ENCODE peak calls at places on chromosomes 6 and 20, in six cellular contexts. S, P, B, H, R and C are unnamed samples.
A peak's percentile ranks its signal among the peaks of the same experiment; 100 is the strongest.

GRCh38 chr6:447381-448165 is 56.0 kb downstream of the IRF4 start:
- DNase-seq in S (no peak), P (no peak), B (no peak), H (no peak), R (no peak), C (no peak)

GRCh38 chr20:46253391-46253790 is 54.9 kb downstream of the CDH22 start:
- DNase-seq in S (no peak), P (no peak), B (no peak), H (no peak), R (no peak), C (no peak)

GRCh38 chr6:150143521-150144293 is 863 bp downstream of the PPP1R14C start:
- DNase-seq in S (no peak), P (no peak), B (no peak), H (no peak), R (peak; percentile 43), C (no peak)

GRCh38 chr20:31910071-31910803 is 39.8 kb downstream of the TTLL9 start:
- DNase-seq in S (no peak), P (no peak), B (no peak), H (no peak), R (no peak), C (no peak)

GRCh38 chr6:27616313-27617045 is 143.6 kb upstream of the ZNF184 start:
- DNase-seq in S (no peak), P (no peak), B (no peak), H (no peak), R (no peak), C (no peak)

GRCh38 chr6:112100561-112100960 is 13.2 kb downstream of the FAM229B start:
- DNase-seq in S (no peak), P (no peak), B (no peak), H (no peak), R (no peak), C (no peak)

GRCh38 chr6:15689586-15690450 is 27.0 kb upstream of the DTNBP1 start:
- DNase-seq in S (peak; percentile 27), P (no peak), B (no peak), H (no peak), R (no peak), C (no peak)

GRCh38 chr6:148462203-148462602 is 119.6 kb downstream of the SASH1 start:
- DNase-seq in S (peak; percentile 44), P (no peak), B (no peak), H (no peak), R (no peak), C (no peak)

GRCh38 chr6:46528956-46529750 is 37.9 kb upstream of the RCAN2 start:
- DNase-seq in S (peak; percentile 41), P (no peak), B (no peak), H (no peak), R (no peak), C (no peak)

GRCh38 chr20:43506238-43506637 is 1.3 kb upstream of the L3MBTL1 start:
- DNase-seq in S (no peak), P (no peak), B (no peak), H (no peak), R (no peak), C (no peak)

GRCh38 chr6:56399672-56400263 is 152.4 kb upstream of the COL21A1 start:
- DNase-seq in S (no peak), P (no peak), B (no peak), H (no peak), R (no peak), C (peak; percentile 53)

GRCh38 chr6:30790734-30791383 is 46.5 kb upstream of the IER3 start:
- DNase-seq in S (no peak), P (no peak), B (no peak), H (no peak), R (no peak), C (no peak)

GRCh38 chr20:33474097-33474846 is 15.6 kb upstream of the CBFA2T2 start:
- DNase-seq in S (peak; percentile 5), P (no peak), B (no peak), H (no peak), R (no peak), C (no peak)

GRCh38 chr6:43120938-43121913 is 45.1 kb downstream of the PTK7 start:
- DNase-seq in S (peak; percentile 97), P (no peak), B (peak; percentile 94), H (peak; percentile 56), R (peak; percentile 53), C (peak; percentile 98)

GRCh38 chr20:50111120-50111828 is 1.7 kb downstream of the UBE2V1 start:
- DNase-seq in S (peak; percentile 62), P (no peak), B (peak; percentile 65), H (no peak), R (no peak), C (no peak)

GRCh38 chr6:113414511-113414910 is 442.6 kb upstream of the MARCKS start:
- DNase-seq in S (peak; percentile 78), P (no peak), B (peak; percentile 65), H (no peak), R (no peak), C (no peak)

GRCh38 chr6:166877906-166878305 is 78.4 kb downstream of the RNASET2 start:
- DNase-seq in S (no peak), P (no peak), B (no peak), H (no peak), R (no peak), C (peak; percentile 67)

GRCh38 chr6:38436726-38437465 is 202.8 kb downstream of the BTBD9 start:
- DNase-seq in S (peak; percentile 63), P (no peak), B (no peak), H (no peak), R (no peak), C (no peak)

GRCh38 chr6:79694623-79695311 is 63.6 kb downstream of the SH3BGRL2 start:
- DNase-seq in S (no peak), P (no peak), B (no peak), H (no peak), R (no peak), C (no peak)
- TF ChIP-seq CTCF in S (peak; percentile 41), P (no peak), B (no peak), H (no peak), R (no peak), C (no peak)

GRCh38 chr20:53827292-53827995 is 233.8 kb upstream of the ZNF217 start:
- DNase-seq in S (no peak), P (no peak), B (no peak), H (no peak), R (no peak), C (no peak)

GRCh38 chr20:53829086-53829703 is 235.6 kb upstream of the ZNF217 start:
- DNase-seq in S (peak; percentile 97), P (no peak), B (no peak), H (no peak), R (no peak), C (peak; percentile 93)

GRCh38 chr20:53829706-53830521 is 236.3 kb upstream of the ZNF217 start:
- DNase-seq in S (peak; percentile 71), P (no peak), B (no peak), H (no peak), R (no peak), C (no peak)

GRCh38 chr20:53827996-53828672 is 234.5 kb upstream of the ZNF217 start:
- DNase-seq in S (peak; percentile 100), P (no peak), B (no peak), H (no peak), R (no peak), C (peak; percentile 95)

GRCh38 chr20:53828673-53829085 is 235.0 kb upstream of the ZNF217 start:
- DNase-seq in S (peak; percentile 95), P (no peak), B (peak; percentile 75), H (no peak), R (no peak), C (peak; percentile 57)
- TF ChIP-seq CTCF in S (peak; percentile 44), P (no peak), B (no peak), H (no peak), R (no peak), C (peak; percentile 3)

GRCh38 chr20:57433658-57434389 is 42.6 kb downstream of the RBM38 start:
- DNase-seq in S (no peak), P (no peak), B (no peak), H (no peak), R (peak; percentile 43), C (no peak)

GRCh38 chr20:57435498-57436222 is 44.5 kb downstream of the RBM38 start:
- DNase-seq in S (peak; percentile 29), P (no peak), B (peak; percentile 84), H (no peak), R (peak; percentile 62), C (peak; percentile 59)

GRCh38 chr20:57432874-57433491 is 41.8 kb downstream of the RBM38 start:
- DNase-seq in S (no peak), P (peak; percentile 53), B (peak; percentile 77), H (no peak), R (peak; percentile 65), C (no peak)

GRCh38 chr20:57435105-57435497 is 43.9 kb downstream of the RBM38 start:
- DNase-seq in S (peak; percentile 12), P (no peak), B (no peak), H (no peak), R (no peak), C (no peak)

DNA sequence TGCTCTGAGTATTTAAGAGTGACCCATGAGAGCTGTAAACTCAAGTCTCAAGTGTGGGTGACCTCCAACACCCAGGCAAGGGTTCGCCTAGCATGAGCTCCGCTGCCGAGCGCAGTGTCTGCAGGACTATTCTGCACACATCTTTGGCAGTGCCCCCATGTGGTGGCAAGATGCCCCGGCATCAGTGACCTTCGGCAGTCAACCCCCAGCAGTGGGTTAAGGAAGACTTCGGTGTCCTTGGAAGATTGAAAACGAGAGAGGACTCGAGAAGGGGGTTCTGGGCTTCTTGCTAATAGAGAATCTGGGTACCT is 43.1 kb downstream of the RBM38 start:
- DNase-seq in S (no peak), P (no peak), B (no peak), H (no peak), R (peak; percentile 41), C (no peak)
- TF ChIP-seq CTCF in S (no peak), P (no peak), B (peak; percentile 6), H (no peak), R (no peak), C (peak; percentile 22)

GRCh38 chr20:1561350-1561749 is 3.8 kb upstream of the SIRPD start:
- DNase-seq in S (no peak), P (no peak), B (no peak), H (no peak), R (no peak), C (no peak)

GRCh38 chr20:1557605-1558004 is at the start of gene SIRPD:
- DNase-seq in S (no peak), P (no peak), B (no peak), H (no peak), R (no peak), C (no peak)

DNA sequence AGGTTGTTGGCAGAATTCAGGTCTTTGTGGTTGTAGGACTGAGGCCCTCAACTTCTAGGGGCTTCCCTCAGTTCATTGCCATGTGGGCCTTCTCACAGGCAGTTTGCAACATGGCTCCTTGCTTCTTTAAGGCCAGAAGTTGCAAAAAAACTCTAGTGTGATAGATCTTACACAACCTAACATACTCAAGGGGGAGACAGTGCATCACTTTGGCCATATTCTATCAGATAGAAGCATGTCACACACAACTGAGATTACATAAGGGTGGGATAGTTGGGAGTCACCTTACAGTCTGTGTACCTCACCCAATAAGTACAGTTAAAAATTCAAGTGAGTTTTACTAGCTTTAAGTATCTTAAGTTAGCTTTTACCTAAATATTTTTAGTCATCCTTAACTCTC is 1.6 kb downstream of the SIRPD start:
- DNase-seq in S (no peak), P (no peak), B (no peak), H (no peak), R (no peak), C (no peak)
- TF ChIP-seq CTCF in S (no peak), P (no peak), B (no peak), H (no peak), R (no peak), C (no peak)

GRCh38 chr20:35478804-35479472 is 23.5 kb downstream of the CEP250 start:
- DNase-seq in S (peak; percentile 67), P (no peak), B (peak; percentile 62), H (no peak), R (peak; percentile 17), C (no peak)
- TF ChIP-seq CTCF in S (peak; percentile 60), P (no peak), B (no peak), H (no peak), R (no peak), C (peak; percentile 28)